ENCODE peak calls at places on chromosomes 4 and X, in four cellular contexts. E, H, O and T are unnamed samples. For H3K9me3, the result is how much of the 10 kb centered on the place peaks cover.

GRCh38 chrX:10781847-10782530 is 161.6 kb upstream of the MID1 start:
- DNase-seq in E (no peak), H (no peak), O (no peak), T (no peak)

GRCh38 chr4:102554482-102554881 is 53.3 kb downstream of the NFKB1 start:
- DNase-seq in E (no peak), H (peak), O (no peak), T (no peak)

GRCh38 chr4:47075241-47075640 is 43.9 kb downstream of the GABRB1 start:
- DNase-seq in E (peak), H (no peak), O (peak), T (no peak)

GRCh38 chr4:7539659-7540058 is 104.9 kb upstream of the PSAPL1 start:
- DNase-seq in E (no peak), H (no peak), O (no peak), T (peak)

GRCh38 chr4:153676984-153677383 is 7.1 kb upstream of the TLR2 start:
- DNase-seq in E (peak), H (no peak), O (peak), T (peak)

GRCh38 chrX:14873676-14874049 is 442 bp downstream of the MOSPD2 start:
- DNase-seq in E (no peak), H (no peak), O (no peak), T (no peak)

GRCh38 chrX:44035576-44035975 is 62.4 kb upstream of the NDP start:
- DNase-seq in E (no peak), H (no peak), O (no peak), T (peak)

GRCh38 chr4:73740353-73740778 is at the start of gene CXCL8:
- DNase-seq in E (peak), H (no peak), O (peak), T (peak)

GRCh38 chrX:118566359-118566758 is 70.7 kb downstream of the DOCK11 start:
- DNase-seq in E (no peak), H (no peak), O (no peak), T (no peak)

GRCh38 chr4:120052840-120053239 is 13.8 kb downstream of the MAD2L1 start:
- DNase-seq in E (peak), H (no peak), O (no peak), T (peak)

GRCh38 chr4:159764343-159764952 is 661.6 kb downstream of the RAPGEF2 start:
- DNase-seq in E (peak), H (no peak), O (no peak), T (peak)

GRCh38 chr4:131091896-131092295 is 1995.9 kb downstream of the C4orf33 start:
- DNase-seq in E (peak), H (no peak), O (no peak), T (no peak)

GRCh38 chr4:108168672-108169562 is at the start of gene LEF1:
- DNase-seq in E (peak), H (no peak), O (no peak), T (no peak)

GRCh38 chr4:14925471-14925870 is 76.8 kb upstream of the CPEB2 start:
- DNase-seq in E (no peak), H (no peak), O (no peak), T (no peak)

GRCh38 chr4:16995451-16995850 is 97.0 kb upstream of the LDB2 start:
- DNase-seq in E (no peak), H (no peak), O (no peak), T (no peak)

GRCh38 chr4:84870398-84871163 is 95.9 kb downstream of the WDFY3 start:
- DNase-seq in E (peak), H (no peak), O (no peak), T (no peak)

GRCh38 chr4:129822708-129823504 is 727.0 kb downstream of the C4orf33 start:
- DNase-seq in E (no peak), H (no peak), O (no peak), T (no peak)

GRCh38 chrX:21383546-21383945 is 9.3 kb downstream of the CNKSR2 start:
- DNase-seq in E (no peak), H (no peak), O (no peak), T (no peak)

GRCh38 chrX:370963-371745 is 15.6 kb downstream of the PPP2R3B start:
- DNase-seq in E (no peak), H (no peak), O (no peak), T (no peak)

GRCh38 chrX:153319295-153319694 is 2.3 kb downstream of the PNMA6F start:
- DNase-seq in E (no peak), H (no peak), O (no peak), T (no peak)

GRCh38 chrX:147757750-147758149 is 154.0 kb upstream of the FMR1 start:
- DNase-seq in E (no peak), H (no peak), O (no peak), T (no peak)
- H3K9me3 ChIP-seq in E (under half), H (under half), O (under half), T (under half)

GRCh38 chr4:77007358-77008230 is 58.0 kb downstream of the SEPTIN11 start:
- DNase-seq in E (peak), H (no peak), O (no peak), T (peak)

GRCh38 chr4:77003400-77003799 is 53.8 kb downstream of the SEPTIN11 start:
- DNase-seq in E (no peak), H (no peak), O (no peak), T (no peak)

GRCh38 chr4:77010841-77011354 is 61.3 kb downstream of the SEPTIN11 start:
- DNase-seq in E (no peak), H (no peak), O (no peak), T (no peak)

GRCh38 chr4:77009511-77010120 is 60.1 kb downstream of the SEPTIN11 start:
- DNase-seq in E (no peak), H (no peak), O (no peak), T (no peak)

GRCh38 chr4:77006753-77007355 is 57.3 kb downstream of the SEPTIN11 start:
- DNase-seq in E (no peak), H (no peak), O (no peak), T (no peak)
- H3K4me3 ChIP-seq in E (peak), H (no peak), O (no peak), T (no peak)

DNA sequence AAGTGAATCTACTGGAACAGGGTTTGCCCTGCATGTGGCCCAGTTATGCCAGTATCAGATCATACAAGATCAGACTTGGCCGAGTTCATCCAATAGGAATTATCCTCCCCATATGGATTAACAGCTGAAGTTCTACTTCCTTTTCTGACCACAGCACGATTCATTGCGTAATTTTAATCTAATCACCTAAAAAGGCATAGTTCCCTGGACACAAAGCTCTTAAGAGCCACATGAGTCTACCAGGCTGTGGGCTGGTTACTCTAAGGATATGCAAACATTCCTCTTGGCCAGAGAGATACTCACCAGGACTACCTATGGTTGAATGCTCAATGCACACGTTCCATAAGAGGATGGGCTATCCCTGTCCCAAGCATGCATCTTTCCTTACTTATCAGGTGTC is 46.9 kb downstream of the CHST7 start:
- DNase-seq in E (no peak), H (no peak), O (no peak), T (no peak)
- H3K9me3 ChIP-seq in E (under half), H (under half), O (under half), T (under half)

DNA sequence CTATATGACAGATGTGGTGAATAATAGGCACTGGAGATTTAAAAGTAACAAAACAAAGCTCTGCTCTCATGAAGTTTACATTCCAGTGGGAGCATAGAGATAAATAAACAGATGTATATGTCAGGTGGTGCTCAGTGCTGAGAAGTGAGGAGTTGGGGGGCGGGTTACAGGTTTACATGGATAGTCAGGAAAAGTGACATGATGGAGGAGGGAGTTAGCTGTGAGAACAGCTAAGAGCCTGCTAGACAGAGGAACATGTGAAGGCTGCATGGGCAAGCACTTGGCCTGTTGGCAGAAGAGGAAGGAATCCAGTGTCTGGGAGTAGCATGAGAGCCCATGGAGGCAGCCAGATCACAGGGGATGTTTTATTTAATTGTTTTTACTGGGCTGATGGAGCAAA is 10.2 kb upstream of the TMEM156 start:
- DNase-seq in E (no peak), H (no peak), O (no peak), T (peak)
- H3K4me3 ChIP-seq in E (no peak), H (no peak), O (no peak), T (no peak)

GRCh38 chr4:165474784-165475705 is 96.2 kb downstream of the CPE start:
- DNase-seq in E (no peak), H (no peak), O (no peak), T (no peak)

GRCh38 chr4:165464813-165465381 is 86.1 kb downstream of the CPE start:
- DNase-seq in E (peak), H (no peak), O (no peak), T (no peak)

GRCh38 chr4:165464338-165464737 is 85.5 kb downstream of the CPE start:
- DNase-seq in E (no peak), H (no peak), O (no peak), T (no peak)

GRCh38 chr4:165472943-165473676 is 94.3 kb downstream of the CPE start:
- DNase-seq in E (no peak), H (no peak), O (no peak), T (no peak)

GRCh38 chr4:165470009-165470408 is 91.2 kb downstream of the CPE start:
- DNase-seq in E (no peak), H (no peak), O (no peak), T (no peak)
- H3K9me3 ChIP-seq in E (under half), H (under half), O (under half), T (under half)